ENCODE peak calls at places on chromosomes 7 and 10, in seven cellular contexts. F, R, J, V, D, P and B are unnamed samples.

GRCh38 chr10:51832652-51833383 is 133.4 kb upstream of the CSTF2T start:
- DNase-seq in R (no peak), J (peak; percentile 19), F (no peak), D (peak; percentile 52), P (peak; percentile 33), V (peak; percentile 11), B (peak; percentile 44)

GRCh38 chr7:109261781-109262180 is 692.1 kb downstream of the DNAJB9 start:
- DNase-seq in R (no peak), P (no peak), J (no peak), D (no peak), F (no peak), V (no peak), B (no peak)

GRCh38 chr10:79007843-79008319 is 60.9 kb upstream of the ZMIZ1 start:
- DNase-seq in J (no peak), F (no peak), V (no peak), D (peak; percentile 36), R (no peak), P (no peak), B (no peak)

GRCh38 chr10:20004087-20004523 is 187.9 kb downstream of the PLXDC2 start:
- DNase-seq in J (no peak), V (peak; percentile 56), D (no peak), F (no peak), P (no peak), R (no peak), B (no peak)

GRCh38 chr7:89607797-89608196 is 546.5 kb upstream of the STEAP1 start:
- DNase-seq in J (no peak), R (no peak), F (no peak), P (no peak), V (no peak), D (no peak), B (no peak)

GRCh38 chr7:124196519-124196918 is 163.7 kb upstream of the TMEM229A start:
- DNase-seq in D (no peak), V (peak; percentile 11), R (no peak), J (no peak), F (no peak), P (no peak), B (no peak)

GRCh38 chr7:130994378-130995115 is 260.5 kb upstream of the KLF14 start:
- DNase-seq in R (no peak), V (peak; percentile 49), F (no peak), J (no peak), P (no peak), D (no peak), B (no peak)

GRCh38 chr7:12607134-12607533 is 36.6 kb downstream of the SCIN start:
- DNase-seq in D (peak; percentile 47), F (no peak), V (no peak), J (no peak), P (no peak), R (peak; percentile 92), B (no peak)

GRCh38 chr10:12727832-12728215 is 273.7 kb downstream of the CCDC3 start:
- DNase-seq in F (no peak), R (no peak), P (no peak), V (no peak), J (no peak), D (peak; percentile 73), B (no peak)

GRCh38 chr7:131438969-131439368 is 111.3 kb downstream of the MKLN1 start:
- DNase-seq in V (no peak), R (no peak), F (no peak), D (no peak), J (no peak), P (no peak), B (no peak)

GRCh38 chr7:130231792-130232191 is 24.1 kb downstream of the SSMEM1 start:
- DNase-seq in F (no peak), D (no peak), V (peak; percentile 51), P (no peak), R (no peak), J (no peak), B (no peak)

GRCh38 chr7:65251851-65252620 is 121.6 kb upstream of the ZNF92 start:
- DNase-seq in P (no peak), R (peak; percentile 92), V (no peak), D (no peak), F (peak; percentile 63), J (no peak), B (peak; percentile 53)

GRCh38 chr7:85021090-85021704 is 165.7 kb downstream of the SEMA3D start:
- DNase-seq in J (peak; percentile 13), F (peak; percentile 1), D (peak; percentile 37), V (no peak), R (peak; percentile 8), P (no peak), B (no peak)

GRCh38 chr7:79781716-79782115 is 328.2 kb upstream of the MAGI2 start:
- DNase-seq in V (no peak), D (no peak), J (no peak), R (no peak), F (no peak), P (no peak), B (no peak)

GRCh38 chr10:126372359-126372758 is 15.9 kb downstream of the ADAM12 start:
- DNase-seq in J (no peak), D (no peak), P (no peak), V (no peak), F (no peak), R (no peak), B (no peak)

GRCh38 chr10:112963835-112964234 is 13.8 kb downstream of the TCF7L2 start:
- DNase-seq in J (no peak), P (no peak), D (peak; percentile 42), V (no peak), F (no peak), R (no peak), B (no peak)

GRCh38 chr10:8365935-8366911 is 311.7 kb downstream of the GATA3 start:
- DNase-seq in P (no peak), R (no peak), D (no peak), V (no peak), F (peak; percentile 80), J (no peak), B (peak; percentile 42)

GRCh38 chr10:46234431-46235060 is 52.3 kb upstream of the ANTXRL start:
- DNase-seq in R (no peak), F (no peak), J (no peak), V (no peak), D (no peak), P (no peak), B (no peak)

GRCh38 chr7:15801565-15801964 is 115.1 kb upstream of the MEOX2 start:
- DNase-seq in R (no peak), V (no peak), J (peak; percentile 47), D (peak; percentile 65), P (peak; percentile 44), F (no peak), B (no peak)

GRCh38 chr10:119316002-119316358 is 108.6 kb downstream of the GRK5 start:
- DNase-seq in P (no peak), R (no peak), V (no peak), D (no peak), F (no peak), J (no peak), B (no peak)

GRCh38 chr7:32519763-32520162 is 24.5 kb downstream of the AVL9 start:
- DNase-seq in D (no peak), R (no peak), V (no peak), F (no peak), J (no peak), P (no peak), B (no peak)

GRCh38 chr10:91816986-91817385 is 18.8 kb downstream of the TNKS2 start:
- DNase-seq in F (no peak), R (no peak), P (no peak), D (no peak), V (no peak), J (no peak), B (no peak)

GRCh38 chr10:84613336-84614021 is 285.1 kb downstream of the CCSER2 start:
- DNase-seq in P (no peak), F (peak; percentile 41), V (no peak), R (peak; percentile 66), J (peak; percentile 3), D (no peak), B (peak; percentile 77)

GRCh38 chr10:60135020-60135419 is 228.7 kb upstream of the CCDC6 start:
- DNase-seq in D (no peak), P (no peak), V (no peak), J (no peak), R (no peak), F (no peak), B (no peak)

GRCh38 chr10:31194986-31195385 is 124.0 kb upstream of the ZEB1 start:
- DNase-seq in J (no peak), F (no peak), D (no peak), R (no peak), P (no peak), V (no peak), B (no peak)

GRCh38 chr10:107034023-107034422 is 130.5 kb downstream of the SORCS1 start:
- DNase-seq in V (no peak), D (no peak), F (no peak), J (no peak), P (no peak), R (no peak), B (no peak)

GRCh38 chr7:28478661-28479060 is 66.3 kb downstream of the CREB5 start:
- DNase-seq in D (no peak), F (no peak), R (peak; percentile 15), P (no peak), V (no peak), J (no peak), B (no peak)

GRCh38 chr10:77247076-77247561 is 390.5 kb downstream of the KCNMA1 start:
- DNase-seq in V (no peak), R (no peak), J (no peak), F (no peak), D (no peak), P (no peak), B (peak; percentile 31)

GRCh38 chr10:49419005-49419404 is 23.1 kb upstream of the DRGX start:
- DNase-seq in F (no peak), P (no peak), V (no peak), R (no peak), J (no peak), D (no peak), B (peak; percentile 12)